ENCODE peak calls at places on chromosomes 7 and 10, in ten cellular contexts. U is left kidney, X is posterior cingulate gyrus, V is memory B cell, L is AG09309, S is KBM-7, E is M059J, Q is HTR-8/SVneo, F is NCI-H2081, B is kidney epithelial cell. K is an unnamed sample.

GRCh38 chr7:131600578-131600977 is 44.1 kb upstream of the PODXL start:
- DNase-seq in U (peak), X (no peak), V (no peak), L (no peak), S (no peak), E (peak), Q (no peak), F (no peak), B (no peak), K (peak)

GRCh38 chr10:119191881-119192280 is 13.3 kb upstream of the PRDX3 start:
- DNase-seq in U (no peak), X (no peak), V (no peak), L (no peak), S (no peak), E (peak), Q (no peak), F (no peak), B (no peak), K (no peak)

GRCh38 chr10:77317221-77317620 is 320.4 kb downstream of the KCNMA1 start:
- DNase-seq in U (no peak), X (no peak), V (no peak), L (no peak), S (no peak), E (peak), Q (no peak), F (no peak), B (no peak), K (peak)

GRCh38 chr7:45663167-45663921 is 89.2 kb downstream of the ADCY1 start:
- DNase-seq in U (no peak), X (peak), V (peak), L (no peak), S (peak), E (no peak), Q (peak), F (no peak), B (no peak), K (no peak)

GRCh38 chr10:101041252-101041761 is 10.3 kb downstream of the SFXN3 start:
- DNase-seq in U (peak), X (peak), V (peak), L (peak), S (peak), E (peak), Q (peak), F (peak), B (no peak), K (peak)

GRCh38 chr10:132387723-132388210 is 9.2 kb upstream of the PWWP2B start:
- DNase-seq in U (peak), X (peak), V (peak), L (no peak), S (peak), E (peak), Q (peak), F (peak), B (no peak), K (no peak)

GRCh38 chr7:81206217-81206616 is 287.4 kb upstream of the SEMA3C start:
- DNase-seq in U (no peak), X (no peak), V (no peak), L (no peak), S (no peak), E (no peak), Q (no peak), F (no peak), B (no peak), K (no peak)

GRCh38 chr10:50919010-50919409 is 33.6 kb upstream of the A1CF start:
- DNase-seq in U (no peak), X (no peak), V (no peak), L (no peak), S (no peak), E (no peak), Q (no peak), F (no peak), B (no peak), K (no peak)

GRCh38 chr7:111516612-111517011 is 45.7 kb downstream of the IMMP2L start:
- DNase-seq in U (peak), X (no peak), V (no peak), L (no peak), S (no peak), E (peak), Q (no peak), F (no peak), B (no peak), K (peak)

GRCh38 chr7:82221152-82221674 is 222.4 kb downstream of the CACNA2D1 start:
- DNase-seq in U (peak), X (no peak), V (no peak), L (no peak), S (no peak), E (no peak), Q (no peak), F (no peak), B (no peak), K (no peak)

GRCh38 chr10:97764519-97764931 is 7.3 kb downstream of the SFRP5 start:
- DNase-seq in U (no peak), X (peak), V (no peak), L (no peak), S (no peak), E (no peak), Q (no peak), F (no peak), B (no peak), K (peak)

GRCh38 chr7:5758753-5759330 is 22.6 kb downstream of the RNF216 start:
- DNase-seq in U (no peak), X (no peak), V (no peak), L (no peak), S (peak), E (no peak), Q (no peak), F (no peak), B (no peak), K (no peak)

GRCh38 chr7:24175603-24176002 is 108.4 kb upstream of the NPY start:
- DNase-seq in U (no peak), X (no peak), V (no peak), L (no peak), S (no peak), E (no peak), Q (no peak), F (no peak), B (no peak), K (no peak)

K was measured in astrocyte.